ENCODE peak calls at places on chromosome 11, in six cellular contexts. N is WTC11, T is brain microvascular endothelial cell, Z is neural progenitor cell, K is stomach, R is lower leg skin. O is an unnamed sample.

GRCh38 chr11:113313601-113314000 is 782 bp upstream of the TTC12 start:
- DNase-seq in K (no peak), N (no peak), T (no peak), R (no peak), Z (no peak), O (no peak)

GRCh38 chr11:133678211-133678610 is 145.9 kb upstream of the OPCML start:
- DNase-seq in N (no peak), Z (no peak), T (no peak), R (no peak), K (no peak), O (no peak)

GRCh38 chr11:870127-870413 is 27.4 kb downstream of the TSPAN4 start:
- DNase-seq in N (peak), T (no peak), K (no peak), R (no peak), Z (no peak), O (peak)

GRCh38 chr11:73402834-73403185 is 26.6 kb downstream of the RELT start:
- DNase-seq in N (no peak), T (no peak), K (no peak), Z (no peak), R (no peak), O (no peak)

GRCh38 chr11:88695701-88696414 is 358.3 kb upstream of the CTSC start:
- DNase-seq in Z (no peak), R (no peak), K (no peak), N (no peak), T (no peak), O (no peak)

GRCh38 chr11:60699282-60699681 is at the start of gene MS4A8:
- DNase-seq in T (no peak), N (no peak), R (no peak), Z (no peak), K (no peak), O (no peak)

GRCh38 chr11:36441610-36442208 is 68.4 kb downstream of the TRAF6 start:
- DNase-seq in K (no peak), R (no peak), T (no peak), N (no peak), Z (no peak), O (no peak)

GRCh38 chr11:106059617-106060016 is 17.5 kb downstream of the KBTBD3 start:
- DNase-seq in K (no peak), N (no peak), Z (no peak), T (no peak), R (no peak), O (no peak)

DNA sequence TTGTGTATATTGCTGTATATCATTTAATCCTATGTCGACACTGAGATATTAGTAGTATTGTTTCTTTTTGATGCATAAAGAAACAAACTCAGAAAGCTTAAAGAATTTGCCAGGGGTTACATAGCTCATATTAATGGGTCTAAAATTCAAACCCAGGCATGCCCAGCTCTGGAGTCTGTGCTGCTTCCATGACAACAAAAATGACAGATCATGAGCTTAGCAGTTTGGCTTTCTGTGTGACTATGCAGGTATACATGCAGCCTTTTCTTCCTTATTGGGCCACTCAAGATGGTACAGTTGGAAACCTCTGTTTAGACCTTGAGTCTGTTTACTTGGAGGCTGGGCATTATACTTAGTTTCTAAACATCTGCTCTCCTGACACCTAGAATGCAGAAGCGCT is 220.5 kb upstream of the TENM4 start:
- DNase-seq in N (no peak), Z (no peak), K (no peak), T (no peak), R (no peak), O (no peak)
- TF ChIP-seq CTCF in N (no peak), Z (no peak), K (no peak), T (no peak), R (no peak), O (no peak)

GRCh38 chr11:62669420-62670161 is 1.9 kb upstream of the UQCC3 start:
- DNase-seq in T (no peak), K (no peak), R (no peak), Z (peak), N (no peak), O (peak)
- TF ChIP-seq CTCF in T (no peak), K (no peak), R (no peak), Z (no peak), N (no peak), O (no peak)

DNA sequence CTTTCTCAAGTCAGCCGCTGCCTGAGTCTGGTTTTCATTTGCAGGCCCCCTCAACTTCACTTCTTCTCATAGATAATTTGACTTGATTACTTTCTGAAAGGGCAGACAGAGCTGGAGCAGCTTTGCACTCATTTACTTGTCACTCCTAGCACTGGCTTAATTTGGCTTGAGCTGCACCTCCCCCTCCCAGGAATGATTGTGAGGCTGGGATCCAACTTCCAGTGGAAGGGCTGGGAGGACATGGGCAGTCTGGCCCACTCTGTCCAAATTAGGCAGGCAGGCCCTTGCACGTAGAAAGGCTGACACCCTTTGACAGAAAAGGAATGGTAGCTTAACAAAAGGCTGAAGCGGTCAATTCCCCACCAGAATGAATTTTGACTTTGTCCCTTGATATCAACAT is 453.9 kb downstream of the ETS1 start:
- DNase-seq in T (no peak), R (no peak), K (no peak), Z (peak), N (peak), O (peak)
- TF ChIP-seq CTCF in T (no peak), R (no peak), K (no peak), Z (peak), N (no peak), O (no peak)

GRCh38 chr11:29008481-29008880 is 900.3 kb downstream of the METTL15 start:
- DNase-seq in K (no peak), R (no peak), N (no peak), Z (no peak), T (no peak), O (no peak)
- TF ChIP-seq CTCF in K (no peak), R (no peak), N (no peak), Z (no peak), T (no peak), O (no peak)

GRCh38 chr11:45089845-45090499 is 56.5 kb upstream of the PRDM11 start:
- DNase-seq in Z (peak), K (no peak), R (no peak), T (peak), N (peak), O (no peak)
- TF ChIP-seq CTCF in Z (peak), K (no peak), R (no peak), T (peak), N (no peak), O (peak)

O was measured in osteoblast.